ENCODE peak calls at places on chromosomes 13 and 19, in four cellular contexts. V, O, N and T are unnamed samples.

GRCh38 chr13:74280795-74281490 is 146.7 kb upstream of the KLF12 start:
- DNase-seq in V (no peak), O (no peak), N (no peak), T (no peak)

GRCh38 chr13:27038323-27038722 is 133.3 kb downstream of the USP12 start:
- DNase-seq in V (no peak), O (no peak), N (peak), T (no peak)

GRCh38 chr19:41699231-41699967 is 9.0 kb upstream of the CEACAM5 start:
- DNase-seq in V (no peak), O (no peak), N (no peak), T (peak)

GRCh38 chr19:35715981-35716734 is 1.6 kb upstream of the KMT2B start:
- DNase-seq in V (no peak), O (peak), N (no peak), T (peak)

GRCh38 chr19:17292301-17293074 is 10.7 kb downstream of the ABHD8 start:
- DNase-seq in V (no peak), O (peak), N (peak), T (peak)

GRCh38 chr19:13483215-13483614 is 23.1 kb downstream of the CACNA1A start:
- DNase-seq in V (no peak), O (no peak), N (no peak), T (no peak)

GRCh38 chr13:66700336-66700735 is 529.8 kb downstream of the PCDH9 start:
- DNase-seq in V (no peak), O (no peak), N (no peak), T (no peak)

GRCh38 chr13:59671853-59672252 is 491.9 kb downstream of the DIAPH3 start:
- DNase-seq in V (no peak), O (no peak), N (no peak), T (no peak)

GRCh38 chr13:48806522-48806921 is 152.8 kb downstream of the CYSLTR2 start:
- DNase-seq in V (no peak), O (no peak), N (no peak), T (no peak)

GRCh38 chr19:3969435-3970312 is 1.2 kb downstream of the DAPK3 start:
- DNase-seq in V (no peak), O (no peak), N (peak), T (no peak)

GRCh38 chr13:28640861-28641599 is 17.9 kb upstream of the POMP start:
- DNase-seq in V (no peak), O (peak), N (no peak), T (no peak)

GRCh38 chr13:44244288-44244687 is 129.3 kb upstream of the SERP2 start:
- DNase-seq in V (no peak), O (no peak), N (no peak), T (no peak)

GRCh38 chr13:99341969-99342722 is 34.9 kb upstream of the GPR183 start:
- DNase-seq in V (no peak), O (no peak), N (no peak), T (no peak)

GRCh38 chr19:18521692-18522123 is at the start of gene ELL:
- DNase-seq in V (no peak), O (no peak), N (no peak), T (no peak)

GRCh38 chr19:5492281-5492812 is 37.1 kb downstream of the ZNRF4 start:
- DNase-seq in V (no peak), O (no peak), N (no peak), T (no peak)

GRCh38 chr19:53463263-53463662 is 4.3 kb upstream of the ZNF813 start:
- DNase-seq in V (no peak), O (peak), N (no peak), T (no peak)

GRCh38 chr13:25971499-25972145 is 80.2 kb downstream of the SHISA2 start:
- DNase-seq in V (no peak), O (no peak), N (no peak), T (peak)

GRCh38 chr13:29435125-29435911 is 160.2 kb downstream of the SLC7A1 start:
- DNase-seq in V (no peak), O (peak), N (no peak), T (no peak)

GRCh38 chr19:7527516-7528191 is 5.2 kb downstream of the MCOLN1 start:
- DNase-seq in V (no peak), O (no peak), N (no peak), T (no peak)

GRCh38 chr19:4066682-4067395 is at the start of gene ZBTB7A:
- DNase-seq in V (peak), O (peak), N (no peak), T (peak)

GRCh38 chr19:38975214-38975860 is at the start of gene FBXO17:
- DNase-seq in V (no peak), O (no peak), N (no peak), T (peak)

GRCh38 chr13:62320129-62320724 is 904.6 kb upstream of the PCDH20 start:
- DNase-seq in V (peak), O (no peak), N (peak), T (no peak)